ENCODE peak calls at places on chromosomes 5 and 9, in six cellular contexts. N is GM12891, X is GM12878, W is K562, Q is H1, I is HepG2. B is an unnamed sample.

GRCh38 chr9:97504381-97505216 is 3.1 kb downstream of the TMOD1 start:
- DNase-seq in I (no peak), Q (peak), X (no peak), N (no peak), W (peak), B (no peak)

GRCh38 chr5:146213210-146213838 is 9.9 kb downstream of the RBM27 start:
- DNase-seq in I (peak), X (no peak), Q (no peak), W (peak), N (no peak), B (no peak)

GRCh38 chr5:82635561-82636288 is 357.6 kb upstream of the RPS23 start:
- DNase-seq in W (no peak), Q (no peak), I (peak), X (no peak), N (no peak), B (no peak)

GRCh38 chr9:20224756-20225155 is 397.5 kb downstream of the MLLT3 start:
- DNase-seq in I (no peak), W (no peak), Q (no peak), X (no peak), N (no peak), B (no peak)

GRCh38 chr5:60699549-60700346 is at the start of gene DEPDC1B:
- DNase-seq in X (peak), N (peak), W (peak), I (peak), Q (peak), B (peak)

GRCh38 chr5:134101686-134102439 is 12.6 kb upstream of the TCF7 start:
- DNase-seq in Q (peak), W (peak), X (peak), I (peak), N (peak), B (peak)

GRCh38 chr5:19625562-19625961 is 362.4 kb downstream of the CDH18 start:
- DNase-seq in N (no peak), I (no peak), X (no peak), W (no peak), Q (no peak), B (no peak)

GRCh38 chr5:5141625-5142527 is 1.7 kb downstream of the ADAMTS16 start:
- DNase-seq in W (peak), X (no peak), Q (no peak), I (peak), N (no peak), B (no peak)

GRCh38 chr5:98755406-98755805 is 18.1 kb upstream of the RGMB start:
- DNase-seq in X (no peak), N (no peak), Q (no peak), I (no peak), W (no peak), B (no peak)

GRCh38 chr9:135087899-135088347 is 455 bp downstream of the OLFM1 start:
- DNase-seq in N (no peak), X (no peak), W (no peak), Q (peak), I (no peak), B (no peak)

GRCh38 chr9:19989213-19989612 is 200.4 kb upstream of the SLC24A2 start:
- DNase-seq in Q (no peak), X (no peak), I (no peak), W (no peak), N (no peak), B (no peak)

GRCh38 chr9:120378680-120379079 is 201.3 kb downstream of the CDK5RAP2 start:
- DNase-seq in X (no peak), I (no peak), W (no peak), Q (no peak), N (no peak), B (no peak)

GRCh38 chr5:55450050-55450765 is 84.6 kb downstream of the PLPP1 start:
- DNase-seq in I (no peak), X (no peak), W (no peak), N (no peak), Q (no peak), B (no peak)

GRCh38 chr9:34326690-34327089 is 2.4 kb downstream of the KIF24 start:
- DNase-seq in I (no peak), N (no peak), X (no peak), W (no peak), Q (no peak), B (no peak)

GRCh38 chr9:36436909-36437308 is 36.8 kb upstream of the RNF38 start:
- DNase-seq in I (no peak), X (no peak), W (no peak), Q (no peak), N (no peak), B (no peak)

GRCh38 chr5:109741390-109741789 is 51.7 kb downstream of the MAN2A1 start:
- DNase-seq in X (no peak), W (no peak), Q (no peak), I (no peak), N (no peak), B (no peak)

GRCh38 chr5:54624671-54625583 is 107.4 kb downstream of the SNX18 start:
- DNase-seq in I (no peak), Q (no peak), N (no peak), X (no peak), W (no peak), B (no peak)

GRCh38 chr5:141483842-141484241 is 988 bp upstream of the PCDHGC4 start:
- DNase-seq in N (no peak), W (no peak), Q (no peak), I (no peak), X (no peak), B (no peak)

GRCh38 chr5:144427871-144428270 is 257.2 kb downstream of the KCTD16 start:
- DNase-seq in X (no peak), I (no peak), W (no peak), N (no peak), Q (no peak), B (no peak)

GRCh38 chr9:112334319-112334828 is 955 bp upstream of the PTBP3 start:
- DNase-seq in Q (no peak), I (peak), N (no peak), X (no peak), W (no peak), B (no peak)

GRCh38 chr9:12862596-12862995 is 87.8 kb downstream of the LURAP1L start:
- DNase-seq in Q (no peak), N (no peak), X (no peak), I (no peak), W (no peak), B (no peak)

GRCh38 chr9:92607773-92608172 is 62.2 kb downstream of the IPPK start:
- DNase-seq in I (no peak), W (no peak), Q (peak), N (no peak), X (no peak), B (no peak)

GRCh38 chr5:68423154-68423811 is 207.7 kb downstream of the PIK3R1 start:
- DNase-seq in N (no peak), W (peak), I (no peak), X (no peak), Q (no peak), B (no peak)

GRCh38 chr5:78624011-78624541 is 24.5 kb downstream of the LHFPL2 start:
- DNase-seq in W (no peak), X (no peak), Q (no peak), N (no peak), I (no peak), B (no peak)
- TF ChIP-seq TAF1 in W (no peak), X (no peak), Q (no peak), N (no peak), I (no peak), B (no peak)

DNA sequence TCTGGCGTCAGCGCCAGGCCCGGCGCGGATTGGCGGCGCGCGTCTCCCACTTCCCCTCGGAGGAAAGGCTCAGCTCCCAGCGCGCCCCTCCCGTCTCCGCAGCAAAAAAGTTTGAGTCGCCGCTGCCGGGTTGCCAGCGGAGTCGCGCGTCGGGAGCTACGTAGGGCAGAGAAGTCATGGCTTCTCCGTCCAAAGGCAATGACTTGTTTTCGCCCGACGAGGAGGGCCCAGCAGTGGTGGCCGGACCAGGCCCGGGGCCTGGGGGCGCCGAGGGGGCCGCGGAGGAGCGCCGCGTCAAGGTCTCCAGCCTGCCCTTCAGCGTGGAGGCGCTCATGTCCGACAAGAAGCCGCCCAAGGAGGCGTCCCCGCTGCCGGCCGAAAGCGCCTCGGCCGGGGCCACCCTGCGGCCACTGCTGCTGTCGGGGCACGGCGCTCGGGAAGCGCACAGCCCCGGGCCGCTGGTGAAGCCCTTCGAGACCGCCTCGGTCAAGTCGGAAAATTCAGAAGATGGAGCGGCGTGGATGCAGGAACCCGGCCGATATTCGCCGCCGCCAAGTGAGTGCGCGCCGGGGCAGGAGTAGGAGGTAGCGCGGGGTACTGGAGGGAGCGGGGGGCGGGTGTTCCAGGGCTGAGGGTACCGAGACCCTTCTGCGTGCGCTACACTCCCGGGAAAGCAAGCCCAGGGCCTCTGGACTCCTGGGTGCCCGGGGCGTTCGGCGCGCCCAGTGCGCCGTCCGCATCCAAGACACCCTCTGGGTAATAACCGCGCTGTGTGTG is at the start of gene MSX2:
- DNase-seq in N (no peak), I (no peak), W (no peak), Q (peak), X (no peak), B (no peak)
- TF ChIP-seq POLR2A in N (no peak), I (no peak), W (no peak), Q (no peak), X (no peak), B (no peak)

GRCh38 chr5:168679515-168679920 is 100.3 kb upstream of the PANK3 start:
- DNase-seq in W (peak), X (peak), I (peak), Q (peak), N (peak), B (peak)

GRCh38 chr5:168680395-168680794 is 101.2 kb upstream of the PANK3 start:
- DNase-seq in I (no peak), X (no peak), N (no peak), Q (no peak), W (no peak), B (no peak)

GRCh38 chr5:168683247-168683926 is 104.2 kb upstream of the PANK3 start:
- DNase-seq in I (no peak), X (no peak), N (no peak), Q (no peak), W (peak), B (no peak)

GRCh38 chr5:168683927-168684295 is 104.7 kb upstream of the PANK3 start:
- DNase-seq in N (no peak), W (no peak), Q (no peak), X (no peak), I (no peak), B (no peak)

DNA sequence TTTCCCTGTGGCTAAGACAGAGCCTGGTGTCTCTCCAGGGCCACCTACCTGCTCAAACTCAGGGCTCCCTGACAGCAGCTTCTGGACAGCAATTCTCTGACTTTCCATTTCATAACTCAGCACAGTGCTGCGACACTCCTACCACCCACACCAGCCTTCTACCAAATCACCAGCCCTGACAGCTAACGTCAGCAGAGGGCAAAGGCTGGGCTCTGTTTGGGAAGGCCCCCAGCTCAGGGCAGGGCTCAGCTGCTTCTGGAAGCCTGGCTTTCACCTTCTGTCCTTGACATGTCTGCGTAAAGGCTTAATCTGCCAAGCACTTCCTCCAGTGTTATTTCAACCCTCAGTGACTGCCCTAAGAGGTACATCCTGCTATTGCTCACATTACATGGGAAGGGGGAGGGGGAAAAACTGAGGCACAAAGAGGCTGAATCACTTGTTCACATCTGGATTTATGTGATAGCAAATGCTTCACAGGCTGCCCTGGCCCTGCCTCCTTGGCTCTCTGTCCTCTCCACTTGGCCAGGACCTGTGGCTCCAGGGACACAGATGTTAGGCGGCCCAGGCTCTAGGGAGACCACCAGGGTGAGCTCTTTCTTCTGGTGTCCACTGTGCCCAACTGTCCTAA is 102.5 kb upstream of the PANK3 start:
- DNase-seq in W (no peak), X (no peak), Q (no peak), I (peak), N (no peak), B (no peak)
- TF ChIP-seq POLR2AphosphoS5 in W (no peak), X (no peak), Q (no peak), I (no peak), N (no peak), B (no peak)

DNA sequence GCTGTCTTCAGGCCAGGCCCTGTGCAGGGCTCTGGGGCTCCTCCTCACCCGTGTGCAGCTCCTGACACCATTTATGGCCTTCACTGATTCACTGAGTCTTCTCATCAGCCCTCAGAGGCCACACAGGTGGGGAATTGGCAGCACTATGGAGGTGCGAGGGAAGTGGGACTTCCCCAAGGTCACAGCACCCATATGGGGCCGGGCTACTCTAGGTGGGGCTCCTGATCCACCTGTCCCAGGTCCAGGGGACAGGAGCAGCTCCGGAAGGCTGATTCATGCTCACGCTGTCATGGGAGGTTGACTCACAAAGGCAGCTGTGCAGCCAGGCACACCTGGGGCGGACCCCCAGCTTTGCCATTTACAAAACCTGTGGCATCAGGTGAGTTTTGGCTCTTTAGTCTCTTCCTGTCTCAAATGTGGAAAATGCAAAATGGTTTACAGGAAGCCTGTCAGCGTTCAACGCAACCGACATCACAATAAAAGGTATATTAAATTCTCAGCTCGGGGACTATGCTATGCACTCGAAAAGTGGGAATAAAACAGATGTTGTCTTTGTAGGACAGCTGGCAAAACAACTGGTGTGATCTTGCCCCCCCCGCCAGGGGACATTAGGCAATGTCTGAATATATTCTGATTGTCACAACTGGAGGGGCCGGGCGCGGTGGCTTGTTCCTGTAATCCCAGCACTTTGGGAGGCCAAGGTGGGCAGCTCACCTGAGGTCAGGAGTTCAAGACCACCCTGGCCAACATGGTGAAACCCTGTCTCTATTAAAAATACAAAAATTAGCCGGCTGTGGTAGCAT is 15.0 kb downstream of the NAIF1 start:
- DNase-seq in X (no peak), N (no peak), I (no peak), W (no peak), Q (no peak), B (no peak)
- TF ChIP-seq TAF1 in X (no peak), N (no peak), I (no peak), W (no peak), Q (no peak), B (no peak)

DNA sequence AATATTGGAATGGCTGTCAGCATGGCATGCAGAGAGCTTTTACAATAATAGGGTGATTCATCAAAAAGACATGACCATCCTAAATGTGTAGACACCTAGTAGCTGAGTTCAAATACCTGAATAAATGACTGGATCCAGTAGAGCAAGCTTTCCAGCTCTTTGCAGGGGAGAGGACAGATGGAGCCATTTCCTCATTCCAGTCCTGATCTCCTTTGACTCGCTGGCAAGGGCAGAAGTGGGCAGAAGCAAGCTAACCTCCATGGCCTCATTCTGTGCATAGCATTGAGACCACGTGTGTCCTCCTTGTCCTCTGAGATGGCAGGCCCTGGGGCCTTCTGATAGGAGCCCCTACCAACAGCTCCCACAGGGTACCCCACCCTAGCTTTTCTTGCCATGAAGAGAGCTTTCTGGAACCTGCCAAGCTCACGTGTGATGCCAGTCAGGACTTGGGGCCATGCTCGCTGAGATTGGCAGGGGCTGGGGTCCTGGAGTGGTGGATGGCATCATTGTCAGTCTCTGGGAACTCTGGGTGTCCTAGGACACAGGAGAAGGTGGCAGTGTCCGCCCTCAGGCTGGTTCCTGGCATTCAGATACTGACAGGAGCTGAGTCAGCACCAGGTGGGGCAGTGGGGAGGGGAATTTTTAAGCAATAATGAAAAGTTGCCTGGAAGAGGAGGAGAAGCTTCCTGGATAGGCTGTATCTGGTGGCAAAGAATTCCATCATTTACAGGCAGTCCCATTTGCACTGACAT is 33.6 kb downstream of the WWC1 start:
- DNase-seq in N (no peak), W (no peak), X (no peak), Q (no peak), I (peak), B (no peak)
- TF ChIP-seq POLR2A in N (no peak), W (no peak), X (no peak), Q (no peak), I (no peak), B (no peak)

DNA sequence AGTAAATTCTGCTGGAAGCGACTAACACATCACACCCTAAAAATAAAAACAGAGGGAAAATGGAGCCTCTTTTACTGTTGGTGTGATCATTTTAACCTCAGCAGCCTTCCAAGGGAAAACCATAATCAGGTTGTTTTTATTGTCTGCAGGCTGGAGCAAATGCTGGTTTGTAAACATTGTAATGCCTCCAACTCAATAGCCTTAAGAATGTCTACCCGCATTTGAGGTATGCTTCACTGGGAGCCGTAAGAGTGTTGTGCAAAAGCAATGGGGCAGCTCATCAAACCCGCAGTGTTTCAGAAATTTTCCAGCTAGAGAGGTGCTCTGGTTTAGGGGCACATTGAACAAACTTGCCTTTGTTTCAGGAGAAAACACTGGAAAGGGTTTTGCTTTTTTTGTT is 17.0 kb downstream of the NIM1K start:
- DNase-seq in X (no peak), N (no peak), Q (no peak), W (no peak), I (no peak), B (no peak)
- TF ChIP-seq POLR2AphosphoS5 in X (no peak), N (no peak), Q (no peak), W (no peak), I (no peak), B (no peak)

B was measured in GM12892.